ENCODE peak calls at places on chromosomes 3 and 15, in eight cellular contexts. E is stimulated activated naive CD4-positive, alpha-beta T cell; P is ureter; Y is amygdala; A is AG08395; G is nephron progenitor cell; X is NCI-H524 treated with DMSO at 0.1 percent for 48 hours; W is NCI-H1105. U is an unnamed sample.

GRCh38 chr3:52973806-52974205 is 72.1 kb downstream of the SFMBT1 start:
- DNase-seq in E (no peak), P (no peak), Y (no peak), A (no peak), G (no peak), X (no peak), W (no peak), U (no peak)

GRCh38 chr3:197878427-197878826 is 71.6 kb upstream of the RPL35A start:
- DNase-seq in E (no peak), P (no peak), Y (no peak), A (no peak), G (no peak), X (no peak), W (no peak), U (no peak)

GRCh38 chr3:38782148-38782547 is 33.9 kb downstream of the SCN10A start:
- DNase-seq in E (no peak), P (no peak), Y (no peak), A (no peak), G (no peak), X (no peak), W (no peak), U (no peak)

GRCh38 chr15:92603743-92604470 is 51.7 kb downstream of the FAM174B start:
- DNase-seq in E (no peak), P (no peak), Y (no peak), A (no peak), G (no peak), X (no peak), W (no peak), U (no peak)

GRCh38 chr3:14411988-14412387 is 9.6 kb downstream of the SLC6A6 start:
- DNase-seq in E (no peak), P (no peak), Y (no peak), A (no peak), G (no peak), X (no peak), W (no peak), U (no peak)

GRCh38 chr3:143171656-143172055 is 52.1 kb downstream of the CHST2 start:
- DNase-seq in E (peak), P (no peak), Y (no peak), A (no peak), G (no peak), X (no peak), W (no peak), U (no peak)

GRCh38 chr15:69893086-69893485 is 204.6 kb downstream of the TLE3 start:
- DNase-seq in E (no peak), P (no peak), Y (no peak), A (no peak), G (no peak), X (no peak), W (no peak), U (no peak)

GRCh38 chr3:123335007-123335670 is 113.8 kb downstream of the ADCY5 start:
- DNase-seq in E (no peak), P (no peak), Y (no peak), A (no peak), G (no peak), X (no peak), W (no peak), U (no peak)

GRCh38 chr3:12394516-12395271 is 89.6 kb upstream of the TSEN2 start:
- DNase-seq in E (no peak), P (no peak), Y (no peak), A (no peak), G (no peak), X (no peak), W (no peak), U (no peak)

GRCh38 chr3:58572013-58572633 is 5.1 kb downstream of the FAM107A start:
- DNase-seq in E (no peak), P (no peak), Y (no peak), A (no peak), G (no peak), X (no peak), W (no peak), U (no peak)

GRCh38 chr3:7393944-7394605 is 533.2 kb downstream of the GRM7 start:
- DNase-seq in E (no peak), P (no peak), Y (no peak), A (no peak), G (no peak), X (no peak), W (no peak), U (no peak)

GRCh38 chr15:29569533-29570092 is 252.7 kb downstream of the TJP1 start:
- DNase-seq in E (no peak), P (no peak), Y (no peak), A (no peak), G (peak), X (no peak), W (no peak), U (no peak)

GRCh38 chr15:100926971-100927756 is 8.0 kb downstream of the LRRK1 start:
- DNase-seq in E (no peak), P (no peak), Y (no peak), A (no peak), G (no peak), X (no peak), W (no peak), U (peak)

GRCh38 chr15:57144448-57144847 is 226.0 kb downstream of the TCF12 start:
- DNase-seq in E (no peak), P (no peak), Y (no peak), A (no peak), G (no peak), X (no peak), W (no peak), U (no peak)

GRCh38 chr3:147699175-147699838 is 290.1 kb downstream of the ZIC1 start:
- DNase-seq in E (no peak), P (no peak), Y (no peak), A (peak), G (no peak), X (no peak), W (no peak), U (no peak)

GRCh38 chr3:107392549-107393165 is 15.4 kb downstream of the CCDC54 start:
- DNase-seq in E (no peak), P (no peak), Y (no peak), A (peak), G (no peak), X (no peak), W (no peak), U (no peak)

GRCh38 chr3:22542311-22542710 is 660.8 kb upstream of the UBE2E2 start:
- DNase-seq in E (no peak), P (no peak), Y (no peak), A (no peak), G (no peak), X (no peak), W (no peak), U (no peak)

GRCh38 chr3:129122697-129123055 is 1.1 kb upstream of the RAB43 start:
- DNase-seq in E (no peak), P (no peak), Y (no peak), A (no peak), G (no peak), X (no peak), W (no peak), U (peak)

GRCh38 chr15:26126070-26126469 is 262.9 kb upstream of the ATP10A start:
- DNase-seq in E (no peak), P (no peak), Y (no peak), A (peak), G (no peak), X (no peak), W (no peak), U (no peak)

GRCh38 chr3:12440927-12441326 is 43.4 kb upstream of the TSEN2 start:
- DNase-seq in E (no peak), P (peak), Y (no peak), A (peak), G (no peak), X (no peak), W (no peak), U (no peak)

GRCh38 chr15:88131937-88132336 is 124.6 kb downstream of the NTRK3 start:
- DNase-seq in E (no peak), P (no peak), Y (no peak), A (no peak), G (no peak), X (no peak), W (no peak), U (no peak)

GRCh38 chr15:39333393-39333792 is 247.5 kb upstream of the THBS1 start:
- DNase-seq in E (no peak), P (no peak), Y (no peak), A (no peak), G (no peak), X (no peak), W (no peak), U (no peak)

GRCh38 chr3:17398959-17399551 is 343.4 kb downstream of the TBC1D5 start:
- DNase-seq in E (no peak), P (no peak), Y (no peak), A (no peak), G (no peak), X (no peak), W (no peak), U (no peak)

GRCh38 chr3:149781216-149781615 is 11.1 kb downstream of the ANKUB1 start:
- DNase-seq in E (no peak), P (no peak), Y (no peak), A (no peak), G (no peak), X (no peak), W (no peak), U (no peak)

GRCh38 chr15:88664151-88664778 is 25.4 kb downstream of the ISG20 start:
- DNase-seq in E (peak), P (no peak), Y (no peak), A (no peak), G (no peak), X (no peak), W (no peak), U (no peak)

GRCh38 chr15:64883997-64884511 is 27.6 kb upstream of the ANKDD1A start:
- DNase-seq in E (peak), P (peak), Y (no peak), A (peak), G (no peak), X (no peak), W (peak), U (peak)

GRCh38 chr3:170584585-170585007 is 1.3 kb downstream of the SLC7A14 start:
- DNase-seq in E (no peak), P (peak), Y (peak), A (peak), G (peak), X (no peak), W (no peak), U (peak)

GRCh38 chr3:127424766-127425504 is 137.1 kb upstream of the PRR20G start:
- DNase-seq in E (no peak), P (peak), Y (no peak), A (no peak), G (peak), X (no peak), W (no peak), U (peak)

GRCh38 chr3:53147161-53147902 is 13.7 kb upstream of the PRKCD start:
- DNase-seq in E (no peak), P (no peak), Y (no peak), A (no peak), G (no peak), X (no peak), W (no peak), U (no peak)

GRCh38 chr15:64092864-64093626 is 593 bp downstream of the CIAO2A start:
- DNase-seq in E (no peak), P (no peak), Y (no peak), A (peak), G (peak), X (no peak), W (peak), U (peak)

GRCh38 chr15:93378547-93378946 is 289.5 kb upstream of the RGMA start:
- DNase-seq in E (no peak), P (no peak), Y (no peak), A (no peak), G (no peak), X (peak), W (peak), U (no peak)

GRCh38 chr15:77546050-77546501 is 86.6 kb downstream of the LINGO1 start:
- DNase-seq in E (no peak), P (peak), Y (no peak), A (peak), G (no peak), X (no peak), W (no peak), U (no peak)

GRCh38 chr3:127371846-127372245 is 84.0 kb upstream of the PRR20G start:
- DNase-seq in E (no peak), P (no peak), Y (no peak), A (no peak), G (no peak), X (no peak), W (no peak), U (no peak)

GRCh38 chr15:62895905-62896316 is 146.6 kb upstream of the TPM1 start:
- DNase-seq in E (no peak), P (no peak), Y (no peak), A (peak), G (no peak), X (no peak), W (no peak), U (no peak)

GRCh38 chr15:70051948-70052633 is 45.6 kb downstream of the TLE3 start:
- DNase-seq in E (no peak), P (no peak), Y (no peak), A (no peak), G (no peak), X (no peak), W (no peak), U (no peak)

GRCh38 chr3:9397911-9398714 is 698 bp downstream of the SETD5 start:
- DNase-seq in E (no peak), P (peak), Y (no peak), A (no peak), G (peak), X (no peak), W (no peak), U (peak)

GRCh38 chr3:124676236-124676635 is 54.0 kb upstream of the UMPS start:
- DNase-seq in E (no peak), P (no peak), Y (no peak), A (peak), G (no peak), X (no peak), W (no peak), U (no peak)

GRCh38 chr3:12695112-12695511 is 31.2 kb upstream of the RAF1 start:
- DNase-seq in E (no peak), P (no peak), Y (no peak), A (peak), G (no peak), X (no peak), W (no peak), U (no peak)

U was measured in colonic mucosa.